ENCODE peak calls at places on chromosomes 5 and 9, in eight cellular contexts. F is lower leg skin, D is neural progenitor cell, B is pancreas, J is breast epithelium, R is PC-9, I is lung, Q is fibroblast of mammary gland. E is an unnamed sample.

GRCh38 chr5:79122963-79123362 is 11.4 kb downstream of the BHMT start:
- DNase-seq in Q (no peak), F (no peak), I (no peak), R (no peak), D (no peak), J (no peak), B (no peak), E (no peak)

GRCh38 chr9:7777776-7778175 is 21.8 kb downstream of the DMAC1 start:
- DNase-seq in I (no peak), D (no peak), J (no peak), F (no peak), B (no peak), Q (peak), R (no peak), E (no peak)

GRCh38 chr9:123401879-123402513 is 46.0 kb downstream of the CRB2 start:
- DNase-seq in D (peak), J (no peak), I (no peak), B (no peak), F (no peak), R (no peak), Q (peak), E (peak)

GRCh38 chr9:32989651-32990050 is 11.8 kb downstream of the APTX start:
- DNase-seq in B (no peak), D (no peak), R (no peak), J (no peak), I (no peak), Q (no peak), F (no peak), E (no peak)

GRCh38 chr5:53257806-53258373 is 148.3 kb upstream of the MOCS2 start:
- DNase-seq in Q (no peak), J (no peak), B (no peak), D (no peak), R (no peak), F (no peak), I (no peak), E (no peak)

GRCh38 chr9:73219985-73220626 is 68.4 kb downstream of the ANXA1 start:
- DNase-seq in Q (peak), D (no peak), R (no peak), J (no peak), B (no peak), I (no peak), F (no peak), E (peak)

GRCh38 chr5:376951-377325 is 55.4 kb downstream of the AHRR start:
- DNase-seq in Q (no peak), F (peak), R (no peak), I (no peak), D (no peak), J (no peak), B (no peak), E (no peak)

GRCh38 chr9:135516132-135516860 is 4.9 kb upstream of the LCN1 start:
- DNase-seq in F (peak), D (no peak), Q (no peak), B (no peak), R (no peak), I (no peak), J (no peak), E (no peak)

GRCh38 chr9:137550958-137551655 is 572 bp upstream of the MRPL41 start:
- DNase-seq in I (peak), R (peak), J (no peak), F (peak), D (peak), Q (peak), B (peak), E (no peak)

GRCh38 chr5:154520861-154521453 is 42.9 kb upstream of the HAND1 start:
- DNase-seq in Q (no peak), J (no peak), R (peak), I (peak), F (no peak), B (peak), D (peak), E (peak)

GRCh38 chr9:131977074-131977838 is 102.4 kb downstream of the MED27 start:
- DNase-seq in I (no peak), D (no peak), R (no peak), J (no peak), Q (no peak), F (no peak), B (no peak), E (no peak)

GRCh38 chr9:123322771-123323481 is 33.1 kb upstream of the CRB2 start:
- DNase-seq in R (no peak), Q (no peak), I (no peak), J (no peak), F (no peak), D (no peak), B (no peak), E (no peak)

GRCh38 chr5:115415143-115415491 is 118.7 kb upstream of the CCDC112 start:
- DNase-seq in R (peak), I (peak), B (no peak), J (no peak), D (peak), F (no peak), Q (peak), E (peak)

GRCh38 chr9:115442054-115442453 is 324.1 kb upstream of the TNC start:
- DNase-seq in D (no peak), B (no peak), Q (peak), J (no peak), R (no peak), F (no peak), I (no peak), E (peak)

GRCh38 chr9:124191691-124192208 is 66.0 kb upstream of the NEK6 start:
- DNase-seq in I (no peak), F (peak), B (no peak), Q (no peak), D (no peak), R (no peak), J (no peak), E (no peak)

GRCh38 chr5:28927559-28928326 is 1889.4 kb upstream of the CDH9 start:
- DNase-seq in B (no peak), I (no peak), F (no peak), R (no peak), Q (no peak), J (no peak), D (no peak), E (no peak)

GRCh38 chr9:69149321-69149807 is 24.7 kb upstream of the TJP2 start:
- DNase-seq in B (no peak), R (no peak), D (peak), Q (peak), I (no peak), J (no peak), F (no peak), E (peak)

GRCh38 chr9:97578846-97579245 is 54.3 kb downstream of the TSTD2 start:
- DNase-seq in R (no peak), D (no peak), Q (no peak), B (no peak), J (no peak), I (no peak), F (peak), E (no peak)

GRCh38 chr9:86944974-86945867 is 2.1 kb downstream of the GAS1 start:
- DNase-seq in D (peak), I (peak), B (peak), Q (no peak), R (no peak), F (no peak), J (no peak), E (peak)

GRCh38 chr5:36436306-36436705 is 134.6 kb upstream of the RANBP3L start:
- DNase-seq in I (no peak), R (no peak), B (no peak), F (no peak), Q (no peak), D (no peak), J (no peak), E (no peak)

GRCh38 chr5:130571076-130571475 is 594.0 kb downstream of the HINT1 start:
- DNase-seq in D (no peak), Q (peak), F (no peak), B (no peak), R (no peak), J (no peak), I (no peak), E (peak)

GRCh38 chr5:160438316-160439204 is 16.9 kb downstream of the PTTG1 start:
- DNase-seq in I (peak), Q (peak), D (peak), R (no peak), F (peak), J (no peak), B (peak), E (peak)

GRCh38 chr5:150278916-150279315 is 10.7 kb downstream of the CAMK2A start:
- DNase-seq in B (no peak), D (no peak), Q (peak), I (no peak), R (peak), J (no peak), F (no peak), E (peak)

GRCh38 chr5:84494453-84494852 is 109.8 kb upstream of the EDIL3 start:
- DNase-seq in D (no peak), B (no peak), Q (peak), F (no peak), I (no peak), R (no peak), J (no peak), E (peak)

GRCh38 chr9:136471802-136472487 is 10.9 kb downstream of the SEC16A start:
- DNase-seq in I (no peak), F (no peak), D (no peak), J (no peak), R (no peak), Q (no peak), B (no peak), E (no peak)

GRCh38 chr5:105274079-105274478 is 1711.5 kb upstream of the NUDT12 start:
- DNase-seq in D (no peak), B (no peak), R (no peak), F (no peak), Q (no peak), J (no peak), I (no peak), E (no peak)

GRCh38 chr5:133407277-133407632 is 205.1 kb downstream of the FSTL4 start:
- DNase-seq in D (no peak), J (peak), R (peak), I (no peak), F (no peak), Q (no peak), B (no peak), E (no peak)

GRCh38 chr9:132074736-132075135 is 4.9 kb downstream of the MED27 start:
- DNase-seq in I (no peak), Q (peak), D (no peak), B (no peak), R (no peak), F (no peak), J (no peak), E (peak)

GRCh38 chr5:157348049-157348400 is 82.1 kb downstream of the CYFIP2 start:
- DNase-seq in D (no peak), F (no peak), Q (no peak), I (no peak), B (no peak), J (no peak), R (no peak), E (no peak)

GRCh38 chr5:112933651-112934365 is 11.8 kb upstream of the REEP5 start:
- DNase-seq in F (no peak), R (no peak), I (no peak), J (no peak), Q (peak), B (no peak), D (no peak), E (peak)

GRCh38 chr5:126098330-126099017 is 324.7 kb upstream of the GRAMD2B start:
- DNase-seq in Q (peak), J (no peak), F (no peak), R (no peak), D (no peak), I (no peak), B (no peak), E (peak)

GRCh38 chr9:135023389-135023788 is 64.1 kb upstream of the OLFM1 start:
- DNase-seq in Q (no peak), B (no peak), I (no peak), R (no peak), D (no peak), J (peak), F (no peak), E (peak)

GRCh38 chr9:6198251-6198650 is 17.4 kb upstream of the IL33 start:
- DNase-seq in Q (no peak), F (no peak), R (no peak), D (no peak), B (no peak), J (no peak), I (no peak), E (no peak)

GRCh38 chr5:174722500-174722899 is 1.9 kb upstream of the MSX2 start:
- DNase-seq in R (no peak), B (no peak), I (no peak), F (no peak), Q (no peak), J (no peak), D (no peak), E (no peak)

GRCh38 chr5:174723979-174724483 is 351 bp upstream of the MSX2 start:
- DNase-seq in D (no peak), F (no peak), Q (peak), J (no peak), R (no peak), I (no peak), B (no peak), E (peak)

GRCh38 chr5:174724484-174725260 is at the start of gene MSX2:
- DNase-seq in F (peak), J (peak), I (peak), D (peak), R (no peak), B (peak), Q (peak), E (peak)

GRCh38 chr5:174721522-174722432 is 2.6 kb upstream of the MSX2 start:
- DNase-seq in R (no peak), J (no peak), I (no peak), F (no peak), D (no peak), Q (no peak), B (no peak), E (no peak)

DNA sequence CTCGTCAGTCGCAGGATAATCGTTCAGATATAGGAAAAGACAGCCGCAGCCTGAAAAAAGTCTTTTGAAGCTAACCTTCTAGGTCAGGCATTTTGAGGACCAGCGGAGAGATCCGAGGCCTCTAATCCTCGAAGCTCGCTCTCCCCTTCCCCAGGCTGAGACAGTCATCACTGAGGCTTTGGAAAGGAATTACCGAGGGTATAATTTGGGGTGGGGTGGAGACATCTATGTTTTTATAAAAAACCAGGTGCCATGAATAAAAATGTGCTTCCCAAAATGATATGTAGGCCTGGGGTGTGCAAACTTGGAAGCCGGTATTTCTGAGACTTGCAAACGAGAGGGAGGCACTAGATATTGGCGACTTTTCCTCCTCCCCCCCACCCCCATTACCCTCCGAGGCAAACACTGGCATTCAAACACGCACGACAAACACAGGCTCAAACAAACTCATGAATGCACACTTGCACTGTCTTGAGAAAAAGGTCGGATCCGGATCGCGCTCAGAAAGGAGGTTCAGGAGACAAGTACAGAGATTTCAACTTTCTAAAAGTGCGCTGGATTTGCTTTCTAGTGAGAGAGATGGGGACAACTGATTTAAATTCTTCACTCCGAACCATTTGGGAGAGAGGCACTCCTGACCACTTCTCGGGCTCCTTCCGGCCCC is 935 bp upstream of the MSX2 start:
- DNase-seq in B (no peak), D (peak), I (no peak), R (no peak), Q (no peak), F (no peak), J (no peak), E (no peak)
- H3K4me3 ChIP-seq in B (peak), D (peak), I (no peak), R (no peak), Q (peak), F (no peak), J (peak), E (peak)

DNA sequence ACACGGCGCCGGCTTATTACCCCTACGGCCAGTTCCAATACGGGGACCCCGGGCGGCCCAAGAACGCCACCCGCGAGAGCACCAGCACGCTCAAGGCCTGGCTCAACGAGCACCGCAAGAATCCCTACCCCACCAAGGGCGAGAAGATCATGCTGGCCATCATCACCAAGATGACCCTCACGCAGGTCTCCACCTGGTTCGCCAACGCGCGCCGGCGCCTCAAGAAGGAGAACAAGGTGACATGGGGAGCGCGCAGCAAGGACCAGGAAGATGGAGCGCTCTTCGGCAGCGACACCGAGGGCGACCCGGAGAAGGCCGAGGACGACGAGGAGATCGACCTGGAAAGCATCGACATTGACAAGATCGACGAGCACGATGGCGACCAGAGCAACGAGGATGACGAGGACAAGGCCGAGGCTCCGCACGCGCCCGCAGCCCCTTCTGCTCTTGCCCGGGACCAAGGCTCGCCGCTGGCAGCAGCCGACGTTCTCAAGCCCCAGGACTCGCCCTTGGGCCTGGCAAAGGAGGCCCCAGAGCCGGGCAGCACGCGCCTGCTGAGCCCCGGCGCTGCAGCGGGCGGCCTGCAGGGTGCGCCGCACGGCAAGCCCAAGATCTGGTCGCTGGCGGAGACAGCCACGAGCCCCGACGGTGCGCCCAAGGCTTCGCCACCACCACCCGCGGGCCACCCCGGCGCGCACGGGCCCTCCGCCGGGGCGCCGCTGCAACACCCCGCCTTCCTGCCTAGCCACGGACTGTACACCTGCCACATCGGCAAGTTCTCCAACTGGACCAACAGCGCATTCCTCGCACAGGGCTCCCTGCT is 3.9 kb downstream of the IRX1 start:
- DNase-seq in F (peak), R (no peak), I (no peak), Q (peak), J (no peak), B (no peak), D (peak), E (no peak)
- TF ChIP-seq CTCF in F (no peak), R (no peak), I (no peak), Q (no peak), J (no peak), B (no peak), D (peak), E (no peak)

DNA sequence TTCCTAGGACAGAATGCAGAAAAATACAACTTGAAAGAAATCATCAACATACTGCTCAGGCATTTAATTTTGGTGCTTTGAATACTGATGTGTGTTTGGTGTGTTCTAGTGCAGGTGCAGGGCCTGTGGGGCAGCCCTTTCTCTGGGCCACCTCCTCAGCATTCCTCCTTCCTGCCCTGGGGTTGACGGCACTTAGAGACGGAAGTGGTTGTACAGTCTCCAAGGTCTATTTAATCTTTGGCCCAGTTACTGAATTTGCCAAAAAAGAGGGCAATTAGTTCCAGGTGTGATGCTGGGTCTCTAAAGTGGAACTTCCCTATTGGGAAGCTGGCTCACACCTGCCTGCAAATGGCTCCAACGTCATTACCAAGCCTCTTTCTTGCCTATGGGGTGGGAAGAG is 269.0 kb downstream of the SH3GL2 start:
- DNase-seq in B (no peak), D (no peak), R (no peak), J (no peak), Q (no peak), F (no peak), I (no peak), E (no peak)
- H3K4me3 ChIP-seq in B (no peak), D (no peak), R (no peak), J (no peak), Q (no peak), F (no peak), I (no peak), E (no peak)

GRCh38 chr5:141914154-141914743 is 9.4 kb upstream of the DELE1 start:
- DNase-seq in Q (no peak), F (peak), B (no peak), J (no peak), R (no peak), D (peak), I (peak), E (peak)
- TF ChIP-seq CTCF in Q (no peak), F (no peak), B (no peak), J (no peak), R (no peak), D (peak), I (peak), E (peak)

GRCh38 chr5:171420429-171421231 is 1.2 kb downstream of the FGF18 start:
- DNase-seq in Q (peak), I (peak), B (peak), D (peak), R (no peak), J (no peak), F (peak), E (peak)
- H3K4me3 ChIP-seq in Q (no peak), I (no peak), B (peak), D (peak), R (peak), J (peak), F (no peak), E (peak)

GRCh38 chr5:76544268-76544926 is 78.8 kb downstream of the F2RL2 start:
- DNase-seq in F (no peak), J (no peak), D (peak), Q (peak), R (no peak), B (peak), I (no peak), E (peak)
- TF ChIP-seq CTCF in F (no peak), J (peak), D (peak), Q (peak), R (peak), B (peak), I (peak), E (peak)

GRCh38 chr5:41761663-41762062 is 108.6 kb downstream of the OXCT1 start:
- DNase-seq in I (no peak), Q (no peak), F (no peak), J (no peak), D (no peak), B (no peak), R (no peak), E (no peak)
- H3K4me3 ChIP-seq in I (no peak), Q (no peak), F (no peak), J (no peak), D (no peak), B (no peak), R (no peak), E (no peak)

GRCh38 chr9:1869843-1870242 is 145.3 kb upstream of the SMARCA2 start:
- DNase-seq in I (peak), Q (peak), J (no peak), R (no peak), B (peak), F (no peak), D (peak), E (peak)
- TF ChIP-seq CTCF in I (no peak), Q (peak), J (no peak), R (peak), B (peak), F (no peak), D (peak), E (peak)

DNA sequence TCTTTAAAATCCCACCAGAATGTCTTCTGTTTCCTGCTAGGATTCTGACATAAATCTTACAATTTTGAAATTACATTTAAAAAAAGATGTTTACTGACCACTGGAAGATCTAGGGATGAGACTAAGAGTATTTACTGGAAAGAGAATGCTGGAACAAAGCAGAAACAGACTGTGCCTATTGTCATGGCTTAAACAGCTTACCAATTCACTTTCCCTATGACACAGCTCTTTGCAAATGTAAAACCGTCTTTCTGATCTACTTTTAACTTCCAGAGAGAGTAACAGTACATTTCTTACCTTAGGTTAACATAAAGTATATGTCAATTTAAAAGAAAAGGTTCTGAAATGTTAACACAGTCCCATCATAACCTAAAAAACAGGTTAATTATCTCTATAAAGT is 10.7 kb downstream of the GIN1 start:
- DNase-seq in F (no peak), B (no peak), D (peak), R (no peak), I (no peak), Q (no peak), J (no peak), E (no peak)
- H3K4me3 ChIP-seq in F (no peak), B (no peak), D (no peak), R (no peak), I (no peak), Q (no peak), J (no peak), E (no peak)

E was measured in choroid plexus epithelial cell.